ENCODE peak calls at places on chromosome 9, in five cellular contexts. X is body of pancreas, S is IMR-90, C is esophagus squamous epithelium, Y is ovary. R is an unnamed sample.

GRCh38 chr9:117763314-117763713 is 59.1 kb downstream of the TLR4 start:
- DNase-seq in C (no peak), Y (no peak), X (no peak), S (no peak), R (no peak)

GRCh38 chr9:32524558-32525461 is 1.2 kb downstream of the RIGI start:
- DNase-seq in C (no peak), S (no peak), X (peak; percentile 70), Y (no peak), R (no peak)

GRCh38 chr9:132672413-132672690 is 2.1 kb downstream of the GTF3C4 start:
- DNase-seq in X (no peak), C (no peak), S (peak; percentile 26), Y (no peak), R (no peak)

GRCh38 chr9:110546411-110546871 is 33.1 kb downstream of the SVEP1 start:
- DNase-seq in Y (no peak), X (no peak), C (no peak), S (peak; percentile 7), R (peak; percentile 6)

GRCh38 chr9:99056876-99057664 is 47.8 kb upstream of the TGFBR1 start:
- DNase-seq in Y (no peak), C (no peak), S (peak; percentile 91), X (no peak), R (no peak)

GRCh38 chr9:98190757-98191105 is 1.7 kb downstream of the CORO2A start:
- DNase-seq in Y (no peak), S (no peak), X (no peak), C (no peak), R (no peak)

GRCh38 chr9:7150153-7150890 is 392.5 kb downstream of the KDM4C start:
- DNase-seq in X (no peak), S (no peak), C (no peak), Y (no peak), R (no peak)

GRCh38 chr9:35658894-35659220 is 765 bp downstream of the CCDC107 start:
- DNase-seq in Y (no peak), X (peak; percentile 41), C (no peak), S (peak; percentile 70), R (no peak)

GRCh38 chr9:95834281-95834907 is 41.1 kb upstream of the ERCC6L2 start:
- DNase-seq in C (no peak), Y (no peak), S (peak; percentile 61), X (no peak), R (no peak)

GRCh38 chr9:98823666-98824334 is 16.3 kb downstream of the GALNT12 start:
- DNase-seq in C (no peak), X (no peak), S (no peak), Y (no peak), R (no peak)

GRCh38 chr9:34863426-34863825 is 94.7 kb upstream of the PHF24 start:
- DNase-seq in S (no peak), X (no peak), Y (no peak), C (no peak), R (no peak)

GRCh38 chr9:4740373-4740622 is 704 bp downstream of the AK3 start:
- DNase-seq in X (no peak), S (no peak), C (no peak), Y (no peak), R (no peak)

GRCh38 chr9:23522952-23523351 is 303.1 kb downstream of the ELAVL2 start:
- DNase-seq in Y (no peak), C (no peak), S (no peak), X (no peak), R (no peak)

GRCh38 chr9:17799383-17799782 is 220.5 kb downstream of the SH3GL2 start:
- DNase-seq in C (no peak), Y (no peak), X (no peak), S (peak; percentile 20), R (no peak)

GRCh38 chr9:1238407-1238806 is 188.2 kb downstream of the DMRT2 start:
- DNase-seq in X (no peak), C (no peak), Y (no peak), S (no peak), R (no peak)

GRCh38 chr9:27379311-27380236 is 82.6 kb upstream of the EQTN start:
- DNase-seq in Y (no peak), C (no peak), S (no peak), X (peak; percentile 42), R (no peak)

GRCh38 chr9:21801683-21802417 is 586 bp upstream of the MTAP start:
- DNase-seq in Y (peak; percentile 81), S (peak; percentile 85), C (peak; percentile 21), X (peak; percentile 73), R (peak; percentile 79)

GRCh38 chr9:35636135-35636876 is 14.4 kb downstream of the SIT1 start:
- DNase-seq in X (no peak), S (no peak), Y (no peak), C (no peak), R (peak; percentile 48)

GRCh38 chr9:84869091-84869490 is 199.6 kb downstream of the NTRK2 start:
- DNase-seq in Y (no peak), C (no peak), S (no peak), X (no peak), R (no peak)

GRCh38 chr9:111271047-111271446 is 59.0 kb downstream of the OR2K2 start:
- DNase-seq in C (no peak), Y (no peak), S (no peak), X (no peak), R (no peak)

GRCh38 chr9:116572095-116572748 is 114.9 kb upstream of the TRIM32 start:
- DNase-seq in S (peak; percentile 84), X (peak; percentile 93), C (no peak), Y (peak; percentile 96), R (peak; percentile 96)

DNA sequence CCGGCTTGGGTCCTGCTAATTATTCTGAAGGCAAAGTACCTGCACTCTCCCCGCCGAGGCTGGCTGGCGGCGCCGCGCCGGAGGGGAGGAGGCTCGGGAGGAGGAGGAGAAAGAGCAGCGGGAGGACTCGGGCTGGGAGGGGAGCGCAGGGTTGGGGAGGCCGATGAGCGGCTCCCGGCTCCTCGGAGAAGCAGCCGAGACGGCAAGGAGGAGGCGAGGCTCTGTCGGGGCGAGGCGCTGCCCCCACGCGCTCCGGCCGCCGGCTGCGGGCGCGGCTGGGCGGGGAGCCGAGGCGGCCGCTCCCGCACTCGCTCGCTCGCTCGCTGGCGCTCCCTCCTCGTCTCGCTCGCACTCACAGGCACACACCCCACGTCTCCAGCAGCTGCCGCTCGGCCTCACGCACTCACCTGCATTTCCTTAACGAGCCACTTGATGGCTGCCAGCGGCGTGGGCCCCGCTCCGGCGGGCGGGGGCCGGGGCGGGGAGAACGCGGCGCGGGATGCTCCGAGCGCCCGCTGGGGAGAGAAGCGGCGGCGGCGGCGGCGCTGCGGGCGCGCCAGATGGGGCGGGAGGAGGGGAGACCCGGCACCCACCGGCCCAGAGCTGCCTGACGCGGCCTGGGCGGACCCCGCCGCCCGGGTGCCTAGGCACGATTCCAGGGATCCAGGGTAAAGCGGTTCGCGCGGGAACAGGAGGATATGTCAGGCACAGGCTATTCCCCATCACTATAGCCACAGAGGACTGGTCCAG is at the start of gene PTPRD:
- DNase-seq in C (no peak), X (peak; percentile 63), S (peak; percentile 5), Y (no peak), R (peak; percentile 19)
- TF ChIP-seq CTCF in C (peak; percentile 30), X (peak; percentile 6), S (no peak), Y (no peak), R (no peak)

DNA sequence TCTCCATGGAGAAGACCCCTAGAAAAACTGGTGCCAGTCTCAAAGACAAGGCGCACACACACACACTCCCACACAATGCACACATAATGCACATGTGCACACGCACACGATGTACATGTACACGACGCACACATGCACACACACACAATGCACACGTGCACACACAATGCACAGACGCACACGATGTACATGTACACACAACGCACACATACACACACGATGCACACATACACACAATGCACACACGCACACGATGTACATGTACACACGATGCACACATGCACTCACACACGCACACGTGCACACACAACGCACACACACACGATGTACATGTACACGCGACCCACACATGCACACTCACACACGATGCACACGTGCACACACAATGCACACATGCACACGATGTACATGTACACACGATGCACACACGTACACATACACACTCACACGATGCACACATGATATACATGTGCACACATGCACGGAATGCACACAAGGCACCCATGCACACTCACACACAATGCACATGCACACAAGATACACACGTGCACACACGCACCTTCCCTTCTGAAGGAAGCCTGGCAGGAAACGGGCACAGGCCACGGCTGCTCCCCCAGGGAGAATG is 76.5 kb downstream of the VAV2 start:
- DNase-seq in S (no peak), Y (no peak), X (no peak), C (no peak), R (no peak)
- H3K4me3 ChIP-seq in S (no peak overlapping the region), Y (no peak overlapping the region), X (no peak overlapping the region), C (no peak overlapping the region), R (no peak overlapping the region)

GRCh38 chr9:128455849-128456612 is at the start of gene ODF2:
- DNase-seq in X (peak; percentile 99), C (peak; percentile 88), Y (peak; percentile 99), S (peak; percentile 92), R (peak; percentile 98)
- TF ChIP-seq POLR2A in X (peak; percentile 66), C (peak; percentile 68), Y (peak; percentile 50), S (peak; percentile 89), R (no peak)

DNA sequence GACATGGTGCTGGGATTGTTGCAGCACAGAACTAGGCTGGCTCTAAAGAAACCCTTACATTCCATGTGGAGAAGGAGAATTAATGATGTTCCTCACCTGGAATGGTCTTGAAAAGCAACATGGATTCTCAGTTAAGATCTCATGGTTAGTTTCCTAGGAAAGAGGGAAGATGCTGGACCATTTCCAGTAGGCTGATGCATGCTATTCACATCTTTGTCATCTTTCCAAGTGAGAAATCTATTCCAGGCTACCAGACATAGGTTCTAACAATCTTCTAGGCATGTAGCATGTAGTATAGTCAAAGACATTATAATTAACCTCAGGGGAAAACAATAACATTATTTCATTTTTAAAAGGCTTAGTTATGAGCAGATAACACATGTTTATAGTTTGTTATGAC is 44.3 kb downstream of the TMEM252 start:
- DNase-seq in X (no peak), S (peak; percentile 54), Y (no peak), C (no peak), R (no peak)
- TF ChIP-seq CTCF in X (no peak), S (no peak), Y (no peak), C (no peak), R (no peak)

DNA sequence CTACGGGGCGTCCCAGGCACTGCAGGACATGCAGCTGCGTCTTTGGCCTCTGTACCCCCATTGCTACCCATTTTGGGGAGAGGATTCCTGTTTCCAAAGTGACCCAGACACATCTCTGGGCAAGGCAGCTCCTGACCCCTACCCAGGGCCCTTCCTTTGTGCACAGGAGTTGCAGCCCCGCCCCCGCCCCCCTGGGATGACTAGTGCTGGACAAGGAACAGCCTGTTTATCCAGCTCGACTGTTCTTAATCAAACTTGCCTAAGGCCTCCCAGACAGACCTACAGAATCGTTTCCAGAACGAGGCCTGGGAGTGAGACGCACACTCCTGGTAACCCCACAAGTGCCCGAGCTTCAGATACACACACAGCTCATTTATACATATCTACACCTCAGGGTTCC is 13.2 kb downstream of the DIPK1B start:
- DNase-seq in X (no peak), Y (no peak), C (no peak), S (peak; percentile 57), R (no peak)
- H3K4me3 ChIP-seq in X (no peak overlapping the region), Y (no peak overlapping the region), C (peak overlapping the region; percentile 58), S (no peak overlapping the region), R (no peak overlapping the region)

GRCh38 chr9:130707225-130707976 is 13.8 kb downstream of the EXOSC2 start:
- DNase-seq in X (peak; percentile 81), S (peak; percentile 68), C (no peak), Y (peak; percentile 80), R (peak; percentile 53)
- TF ChIP-seq POLR2A in X (no peak), S (peak; percentile 36), C (no peak), Y (no peak), R (no peak)